ENCODE peak calls at places on chromosomes 4 and X, in five cellular contexts. S is cardiac muscle cell, R is RWPE1, X is left ventricle myocardium inferior, O is SJSA1. H is an unnamed sample.

GRCh38 chr4:43471950-43472349 is 579.4 kb downstream of the GRXCR1 start:
- DNase-seq in S (no peak), R (no peak), X (no peak), O (no peak), H (no peak)

GRCh38 chr4:11548529-11549176 is 120.0 kb upstream of the HS3ST1 start:
- DNase-seq in S (peak), R (peak), X (no peak), O (no peak), H (no peak)

GRCh38 chr4:70996014-70996353 is 2.5 kb downstream of the DCK start:
- DNase-seq in S (no peak), R (no peak), X (no peak), O (no peak), H (no peak)

GRCh38 chr4:117400039-117400835 is 314.9 kb upstream of the TRAM1L1 start:
- DNase-seq in S (peak), R (peak), X (no peak), O (peak), H (no peak)

GRCh38 chr4:37244583-37245390 is at the start of gene NWD2:
- DNase-seq in S (peak), R (no peak), X (no peak), O (no peak), H (no peak)

GRCh38 chr4:75908555-75908954 is 6.3 kb upstream of the PPEF2 start:
- DNase-seq in S (peak), R (no peak), X (no peak), O (no peak), H (no peak)

GRCh38 chr4:87865288-87865687 is 32.5 kb downstream of the MEPE start:
- DNase-seq in S (no peak), R (no peak), X (no peak), O (peak), H (no peak)

GRCh38 chr4:15963001-15963451 is at the start of gene FGFBP2:
- DNase-seq in S (peak), R (peak), X (peak), O (peak), H (no peak)

GRCh38 chr4:76640252-76640925 is 205.4 kb downstream of the SHROOM3 start:
- DNase-seq in S (no peak), R (peak), X (no peak), O (no peak), H (no peak)

GRCh38 chrX:390459-390858 is 3.8 kb upstream of the PPP2R3B start:
- DNase-seq in S (no peak), R (no peak), X (no peak), O (no peak), H (no peak)

GRCh38 chr4:78688385-78688784 is 87.8 kb upstream of the BMP2K start:
- DNase-seq in S (peak), R (peak), X (no peak), O (no peak), H (no peak)

GRCh38 chrX:145502670-145503069 is 255.4 kb downstream of the SPANXN1 start:
- DNase-seq in S (no peak), R (no peak), X (no peak), O (no peak), H (no peak)

GRCh38 chrX:132090370-132091152 is 37.3 kb downstream of the FRMD7 start:
- DNase-seq in S (no peak), R (no peak), X (no peak), O (no peak), H (peak)

GRCh38 chr4:20922962-20923361 is 222.7 kb downstream of the PACRGL start:
- DNase-seq in S (no peak), R (no peak), X (no peak), O (no peak), H (no peak)

GRCh38 chr4:140568507-140569306 is at the start of gene UCP1:
- DNase-seq in S (peak), R (no peak), X (peak), O (no peak), H (no peak)

GRCh38 chr4:123037809-123038208 is 115.4 kb upstream of the NUDT6 start:
- DNase-seq in S (peak), R (no peak), X (no peak), O (peak), H (no peak)

GRCh38 chr4:87399148-87399547 is 8.2 kb upstream of the HSD17B11 start:
- DNase-seq in S (no peak), R (no peak), X (no peak), O (no peak), H (no peak)

GRCh38 chr4:178426871-178427270 is 984.6 kb upstream of the AGA start:
- DNase-seq in S (no peak), R (no peak), X (no peak), O (no peak), H (no peak)

GRCh38 chrX:150887906-150888465 is 10.5 kb downstream of the CD99L2 start:
- DNase-seq in S (no peak), R (peak), X (no peak), O (no peak), H (no peak)

GRCh38 chr4:88027611-88028608 is 20.5 kb downstream of the PKD2 start:
- DNase-seq in S (peak), R (peak), X (no peak), O (peak), H (no peak)

GRCh38 chr4:150518559-150518958 is 63.4 kb upstream of the MAB21L2 start:
- DNase-seq in S (peak), R (peak), X (no peak), O (no peak), H (no peak)

GRCh38 chrX:41594634-41595033 is 94.1 kb upstream of the GPR34 start:
- DNase-seq in S (no peak), R (no peak), X (no peak), O (no peak), H (no peak)

GRCh38 chrX:101230636-101231035 is 11.1 kb downstream of the DRP2 start:
- DNase-seq in S (no peak), R (no peak), X (no peak), O (no peak), H (no peak)

GRCh38 chr4:81757706-81758105 is 286.0 kb upstream of the RASGEF1B start:
- DNase-seq in S (peak), R (no peak), X (no peak), O (no peak), H (no peak)

GRCh38 chr4:107392951-107393350 is 327.1 kb downstream of the PAPSS1 start:
- DNase-seq in S (no peak), R (no peak), X (no peak), O (peak), H (no peak)

GRCh38 chr4:74933562-74934015 is 673 bp downstream of the PARM1 start:
- DNase-seq in S (peak), R (no peak), X (no peak), O (no peak), H (no peak)

GRCh38 chr4:102405706-102406510 is 60.6 kb upstream of the SLC39A8 start:
- DNase-seq in S (no peak), R (no peak), X (no peak), O (no peak), H (no peak)

GRCh38 chr4:10173754-10174749 is 57.5 kb upstream of the WDR1 start:
- DNase-seq in S (peak), R (no peak), X (peak), O (no peak), H (no peak)

GRCh38 chrX:21972046-21972445 is 31.5 kb downstream of the SMS start:
- DNase-seq in S (no peak), R (no peak), X (no peak), O (no peak), H (no peak)

GRCh38 chr4:94411296-94411695 is 40.4 kb upstream of the PDLIM5 start:
- DNase-seq in S (no peak), R (no peak), X (no peak), O (no peak), H (no peak)

GRCh38 chr4:11623726-11624037 is 195.0 kb upstream of the HS3ST1 start:
- DNase-seq in S (peak), R (no peak), X (peak), O (no peak), H (no peak)

GRCh38 chr4:6594826-6595355 is 19.9 kb downstream of the MAN2B2 start:
- DNase-seq in S (no peak), R (no peak), X (no peak), O (no peak), H (no peak)

GRCh38 chrX:2484232-2484631 is 16.5 kb downstream of the DHRSX start:
- DNase-seq in S (peak), R (no peak), X (no peak), O (no peak), H (no peak)

GRCh38 chr4:147496500-147496899 is 15.6 kb downstream of the EDNRA start:
- DNase-seq in S (no peak), R (no peak), X (no peak), O (no peak), H (no peak)

GRCh38 chr4:9952415-9952950 is 68.8 kb downstream of the SLC2A9 start:
- DNase-seq in S (peak), R (no peak), X (no peak), O (no peak), H (no peak)

GRCh38 chrX:65997978-65998717 is 41.7 kb downstream of the VSIG4 start:
- DNase-seq in S (no peak), R (no peak), X (no peak), O (no peak), H (no peak)

GRCh38 chr4:11505225-11505971 is 76.7 kb upstream of the HS3ST1 start:
- DNase-seq in S (peak), R (peak), X (no peak), O (no peak), H (no peak)

GRCh38 chr4:65624651-65625050 is 45.6 kb downstream of the EPHA5 start:
- DNase-seq in S (no peak), R (no peak), X (no peak), O (no peak), H (no peak)

DNA sequence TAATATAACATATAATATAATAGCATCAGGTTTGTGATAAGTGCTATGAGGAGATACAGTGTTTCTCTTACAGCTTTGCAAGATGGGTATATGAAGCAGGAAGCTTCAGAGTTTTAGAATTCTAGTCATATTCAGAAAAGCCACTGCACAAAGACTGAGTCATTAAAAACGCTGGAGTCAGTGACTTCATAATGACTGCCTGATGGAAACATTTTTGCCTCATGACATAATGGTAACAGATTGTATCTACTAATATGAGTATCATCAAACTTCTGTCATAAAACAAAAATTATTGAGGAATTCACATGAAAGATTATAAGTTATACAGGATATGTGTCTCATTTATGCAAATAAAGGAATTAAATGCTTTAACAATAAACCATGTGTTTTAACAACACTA is 46.8 kb downstream of the EPHA5 start:
- DNase-seq in S (peak), R (peak), X (no peak), O (no peak), H (no peak)
- H3K27ac ChIP-seq in S (no peak), R (no peak), X (no peak), O (no peak), H (no peak)

GRCh38 chr4:138835833-138836521 is 179.6 kb upstream of the NOCT start:
- DNase-seq in S (peak), R (peak), X (peak), O (peak), H (no peak)

GRCh38 chr4:138828926-138829325 is 186.7 kb upstream of the NOCT start:
- DNase-seq in S (no peak), R (no peak), X (peak), O (no peak), H (no peak)

GRCh38 chr4:138834029-138834428 is 181.6 kb upstream of the NOCT start:
- DNase-seq in S (no peak), R (no peak), X (no peak), O (no peak), H (no peak)

GRCh38 chr4:138831943-138832342 is 183.6 kb upstream of the NOCT start:
- DNase-seq in S (no peak), R (no peak), X (no peak), O (no peak), H (no peak)

DNA sequence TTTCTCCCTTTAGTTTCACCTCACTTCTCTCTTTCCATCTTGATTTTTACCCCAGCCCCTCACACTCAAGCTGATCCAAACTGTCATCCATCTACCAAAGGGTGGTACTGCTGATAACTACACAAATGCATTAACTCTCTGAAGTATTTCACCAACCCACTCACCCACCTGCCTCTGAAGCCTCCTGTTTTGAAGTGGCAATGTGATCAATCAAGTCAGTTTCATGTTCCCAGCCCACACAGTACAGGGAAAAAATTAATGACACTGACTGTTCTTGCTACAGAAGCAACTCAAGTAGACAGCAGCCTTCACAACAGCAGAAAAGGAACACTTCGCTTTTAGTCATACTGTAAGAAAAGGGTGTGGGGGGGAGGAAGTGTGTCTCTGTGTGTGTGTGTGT is 183.0 kb upstream of the NOCT start:
- DNase-seq in S (no peak), R (no peak), X (no peak), O (no peak), H (peak)
- H3K27ac ChIP-seq in S (peak), R (no peak), X (no peak), O (no peak), H (peak)

GRCh38 chrX:31215277-31215815 is 143.5 kb upstream of the FTHL17 start:
- DNase-seq in S (no peak), R (no peak), X (no peak), O (no peak), H (no peak)
- H3K27ac ChIP-seq in S (no peak), R (no peak), X (no peak), O (no peak), H (no peak)

GRCh38 chrX:47206316-47206715 is 12.2 kb upstream of the CDK16 start:
- DNase-seq in S (no peak), R (no peak), X (no peak), O (no peak), H (no peak)
- H3K27ac ChIP-seq in S (no peak), R (peak), X (no peak), O (no peak), H (no peak)

GRCh38 chrX:48826876-48827653 is 752 bp downstream of the ERAS start:
- DNase-seq in S (no peak), R (no peak), X (no peak), O (no peak), H (no peak)

GRCh38 chrX:48827654-48827968 is 1.3 kb downstream of the ERAS start:
- DNase-seq in S (no peak), R (no peak), X (no peak), O (no peak), H (no peak)

GRCh38 chrX:48829016-48829735 is 2.9 kb downstream of the ERAS start:
- DNase-seq in S (no peak), R (no peak), X (no peak), O (no peak), H (no peak)

GRCh38 chrX:48824066-48824465 is 2.2 kb upstream of the ERAS start:
- DNase-seq in S (no peak), R (no peak), X (no peak), O (no peak), H (no peak)

DNA sequence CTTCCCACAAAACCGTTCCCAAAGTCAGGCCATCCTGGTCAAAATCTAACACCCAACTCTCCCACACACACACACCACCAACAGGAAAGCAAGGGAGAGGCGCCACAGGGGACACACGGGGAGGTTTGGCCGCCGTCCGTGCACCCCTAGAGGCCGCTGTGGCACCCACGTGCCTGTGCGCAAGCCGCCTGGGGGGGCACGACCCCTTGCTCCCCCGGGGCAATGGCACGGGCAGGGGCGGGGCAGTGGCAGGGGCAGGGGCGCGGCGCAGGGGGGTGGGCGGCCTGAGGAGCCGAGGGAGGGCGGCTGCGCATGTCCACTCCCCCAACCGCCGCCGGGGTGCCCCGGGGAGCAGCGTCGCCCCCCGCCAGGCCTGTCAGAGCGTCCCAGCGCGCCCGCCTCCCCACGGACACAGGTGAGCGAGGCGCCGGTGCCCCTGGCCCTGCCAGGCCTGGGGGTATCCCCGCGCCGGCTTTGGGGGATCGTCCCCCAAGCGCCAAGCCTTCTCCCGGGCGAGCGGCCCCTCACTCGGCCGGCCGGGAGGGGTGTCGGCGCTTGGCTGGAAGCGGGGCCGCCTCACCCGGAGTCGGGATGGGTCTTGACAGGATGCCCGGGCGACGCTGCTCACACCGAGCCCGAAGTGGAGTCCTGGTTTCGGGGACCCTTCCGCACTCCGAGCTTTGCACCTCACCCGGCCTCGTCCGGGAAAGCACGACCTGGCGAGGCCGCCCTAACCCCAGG is at the start of gene ERAS:
- DNase-seq in S (no peak), R (no peak), X (no peak), O (no peak), H (no peak)
- H3K27ac ChIP-seq in S (no peak), R (no peak), X (no peak), O (no peak), H (no peak)

GRCh38 chr4:19791422-19792113 is 460.1 kb upstream of the SLIT2 start:
- DNase-seq in S (peak), R (no peak), X (no peak), O (no peak), H (no peak)
- H3K27ac ChIP-seq in S (no peak), R (no peak), X (no peak), O (no peak), H (no peak)

DNA sequence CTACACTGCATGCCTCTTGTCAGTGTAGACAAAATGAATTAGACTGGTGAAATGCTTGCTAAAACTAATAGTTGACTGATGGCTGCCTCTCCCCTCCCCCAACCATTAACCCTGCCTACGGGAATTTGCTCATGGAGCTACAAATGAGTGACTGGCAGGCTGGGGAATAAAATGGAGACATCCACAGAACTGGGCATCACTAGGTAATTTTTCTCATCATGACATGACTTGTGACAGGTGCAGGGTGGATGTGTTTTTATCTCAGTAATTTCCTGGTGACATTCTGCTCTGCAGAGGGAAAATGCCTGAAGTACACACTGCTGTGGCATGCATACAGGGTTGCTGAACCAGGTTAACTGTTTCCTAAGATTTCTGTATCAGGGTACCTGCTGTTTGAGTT is 376.1 kb upstream of the LCORL start:
- DNase-seq in S (no peak), R (no peak), X (no peak), O (no peak), H (no peak)
- H3K27ac ChIP-seq in S (no peak), R (no peak), X (no peak), O (no peak), H (no peak)

DNA sequence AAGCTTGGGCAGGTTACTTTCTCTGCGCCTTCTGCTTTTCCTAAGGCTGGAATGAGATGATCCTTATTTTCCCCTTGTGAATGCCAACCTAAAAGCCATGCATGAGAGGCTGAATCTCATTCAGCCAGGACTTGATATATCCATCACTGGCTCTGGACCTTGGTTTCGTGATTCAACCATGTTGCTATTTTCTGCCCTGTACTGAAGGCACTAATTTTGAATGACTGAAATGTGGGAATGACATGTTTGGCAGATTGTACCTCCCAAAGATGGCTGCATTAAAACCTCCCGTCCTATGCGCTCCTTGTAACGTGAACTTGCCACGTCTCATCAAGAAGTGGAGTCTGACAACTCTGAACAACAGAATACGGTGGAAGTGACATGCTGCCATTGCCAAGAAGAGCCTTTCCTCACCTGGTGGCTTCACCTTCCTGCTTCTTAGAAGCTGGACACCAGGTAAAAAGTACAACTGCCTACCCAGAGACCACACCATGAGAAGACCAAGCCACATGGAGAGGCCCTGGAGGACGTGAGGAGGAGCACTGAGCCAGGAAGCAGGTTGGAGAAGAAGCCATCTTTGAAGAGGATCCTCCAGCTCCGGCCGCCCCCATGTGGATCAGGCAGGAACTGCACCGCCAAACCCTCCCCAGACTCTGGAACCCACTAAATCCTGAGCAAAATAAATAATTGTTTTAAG is 174.5 kb downstream of the NSUN7 start:
- DNase-seq in S (peak), R (peak), X (peak), O (no peak), H (peak)
- H3K27ac ChIP-seq in S (no peak), R (peak), X (no peak), O (no peak), H (no peak)